ENCODE peak calls at places on chromosomes 13 and 19, in four cellular contexts. K is ovary, H is Caco-2, T is GM20000. B is an unnamed sample.

GRCh38 chr19:52211926-52212571 is 22.2 kb downstream of the PPP2R1A start:
- DNase-seq in H (no peak), T (no peak), K (no peak), B (no peak)

GRCh38 chr13:30735025-30735967 is at the start of gene ALOX5AP:
- DNase-seq in H (no peak), T (peak), K (no peak), B (peak)

GRCh38 chr19:20325151-20325550 is 158.1 kb downstream of the ZNF486 start:
- DNase-seq in H (no peak), T (no peak), K (no peak), B (no peak)

GRCh38 chr19:4557971-4558941 is 1.2 kb downstream of the SEMA6B start:
- DNase-seq in T (peak), H (peak), K (peak), B (no peak)

GRCh38 chr13:48496796-48497195 is 36.1 kb downstream of the RCBTB2 start:
- DNase-seq in K (no peak), T (no peak), H (no peak), B (no peak)

GRCh38 chr13:79799466-79799865 is 318.5 kb downstream of the NDFIP2 start:
- DNase-seq in T (no peak), K (no peak), H (no peak), B (no peak)

GRCh38 chr19:33471111-33471996 is 50.2 kb downstream of the PEPD start:
- DNase-seq in T (no peak), H (no peak), K (peak), B (no peak)

GRCh38 chr19:49272204-49272603 is 52.8 kb downstream of the SLC6A16 start:
- DNase-seq in T (no peak), K (no peak), H (no peak), B (no peak)

GRCh38 chr13:30373727-30374126 is 48.6 kb upstream of the UBE2L5 start:
- DNase-seq in T (peak), K (no peak), H (no peak), B (peak)

GRCh38 chr19:1189419-1189818 is 15.4 kb upstream of the SBNO2 start:
- DNase-seq in T (no peak), K (no peak), H (no peak), B (peak)

GRCh38 chr13:42229287-42229686 is 42.7 kb upstream of the AKAP11 start:
- DNase-seq in T (no peak), H (peak), K (no peak), B (no peak)

GRCh38 chr13:103133551-103133950 is 67.3 kb upstream of the SLC10A2 start:
- DNase-seq in H (no peak), K (no peak), T (no peak), B (no peak)

GRCh38 chr19:16289594-16289993 is 35.0 kb upstream of the KLF2 start:
- DNase-seq in T (no peak), H (no peak), K (no peak), B (no peak)

GRCh38 chr13:75550159-75550567 is 572 bp downstream of the UCHL3 start:
- DNase-seq in T (no peak), K (no peak), H (peak), B (peak)

GRCh38 chr13:76846363-76846762 is 39.8 kb downstream of the KCTD12 start:
- DNase-seq in T (no peak), H (no peak), K (no peak), B (no peak)

GRCh38 chr19:48551437-48552302 is at the start of gene SULT2B1:
- DNase-seq in K (no peak), H (no peak), T (no peak), B (no peak)

GRCh38 chr13:72530471-72530870 is 197.0 kb downstream of the MZT1 start:
- DNase-seq in T (no peak), H (no peak), K (no peak), B (no peak)

GRCh38 chr13:110555601-110556223 is 5.8 kb downstream of the RAB20 start:
- DNase-seq in H (no peak), K (no peak), T (no peak), B (no peak)

GRCh38 chr13:71316964-71317363 is 550.0 kb downstream of the DACH1 start:
- DNase-seq in H (no peak), K (no peak), T (no peak), B (no peak)

GRCh38 chr19:30857388-30857787 is 485.2 kb downstream of the ZNF536 start:
- DNase-seq in K (no peak), T (no peak), H (no peak), B (no peak)

GRCh38 chr13:51745236-51745635 is 58.7 kb downstream of the DHRS12 start:
- DNase-seq in H (no peak), K (no peak), T (no peak), B (no peak)

GRCh38 chr13:26465514-26465913 is 92.0 kb upstream of the WASF3 start:
- DNase-seq in K (no peak), H (no peak), T (no peak), B (no peak)

GRCh38 chr13:65314008-65314407 is 1916.1 kb downstream of the PCDH9 start:
- DNase-seq in T (no peak), K (no peak), H (no peak), B (no peak)

GRCh38 chr19:8194528-8195275 is 14.5 kb upstream of the CERS4 start:
- DNase-seq in H (no peak), T (no peak), K (no peak), B (peak)

GRCh38 chr13:71577127-71577526 is 289.9 kb downstream of the DACH1 start:
- DNase-seq in T (no peak), H (no peak), K (no peak), B (no peak)

GRCh38 chr19:33621811-33622504 is at the start of gene CHST8:
- DNase-seq in K (peak), H (peak), T (peak), B (no peak)

GRCh38 chr19:44824758-44825157 is 15.9 kb downstream of the BCAM start:
- DNase-seq in H (no peak), K (no peak), T (no peak), B (no peak)

GRCh38 chr19:21483589-21484170 is 21.7 kb upstream of the ZNF429 start:
- DNase-seq in T (peak), K (peak), H (peak), B (peak)

GRCh38 chr13:59342396-59342795 is 821.3 kb downstream of the DIAPH3 start:
- DNase-seq in T (no peak), H (no peak), K (no peak), B (no peak)

GRCh38 chr19:7815325-7815724 is 14.7 kb upstream of the EVI5L start:
- DNase-seq in H (no peak), K (no peak), T (no peak), B (peak)

GRCh38 chr13:109593230-109593629 is 193.2 kb downstream of the IRS2 start:
- DNase-seq in T (no peak), H (no peak), K (no peak), B (no peak)

GRCh38 chr13:23889598-23890224 is 511 bp upstream of the MIPEP start:
- DNase-seq in K (no peak), T (no peak), H (no peak), B (peak)
- TF ChIP-seq CTCF in K (no peak), T (no peak), H (no peak), B (no peak)

GRCh38 chr19:39813264-39813998 is 20.5 kb downstream of the DYRK1B start:
- DNase-seq in T (no peak), H (no peak), K (no peak), B (no peak)
- TF ChIP-seq CTCF in T (no peak), H (no peak), K (no peak), B (no peak)

DNA sequence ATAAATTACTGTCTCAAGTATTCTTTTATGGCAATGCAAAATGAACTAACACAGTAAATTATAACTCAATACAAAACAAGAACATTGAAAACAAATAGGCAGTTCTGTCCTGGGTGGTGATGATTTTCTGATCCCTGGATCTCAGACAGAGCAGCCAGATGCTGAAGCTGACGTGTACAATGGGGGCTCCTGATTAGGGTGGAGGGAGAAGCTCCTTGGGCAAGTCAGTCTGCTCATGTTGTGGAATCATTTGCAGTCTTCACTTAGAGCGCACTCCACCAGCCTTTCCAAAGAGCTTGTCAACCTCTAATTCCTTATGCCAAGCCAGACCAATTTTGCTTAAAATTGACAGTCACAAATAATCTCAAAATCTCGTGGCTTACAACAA is 21.6 kb downstream of the FXYD5 start:
- DNase-seq in T (no peak), K (no peak), H (no peak), B (no peak)
- TF ChIP-seq CTCF in T (no peak), K (no peak), H (no peak), B (no peak)

GRCh38 chr13:97359181-97360057 is 74.5 kb upstream of the RAP2A start:
- DNase-seq in T (peak), H (peak), K (no peak), B (peak)
- TF ChIP-seq CTCF in T (peak), H (peak), K (peak), B (peak)

DNA sequence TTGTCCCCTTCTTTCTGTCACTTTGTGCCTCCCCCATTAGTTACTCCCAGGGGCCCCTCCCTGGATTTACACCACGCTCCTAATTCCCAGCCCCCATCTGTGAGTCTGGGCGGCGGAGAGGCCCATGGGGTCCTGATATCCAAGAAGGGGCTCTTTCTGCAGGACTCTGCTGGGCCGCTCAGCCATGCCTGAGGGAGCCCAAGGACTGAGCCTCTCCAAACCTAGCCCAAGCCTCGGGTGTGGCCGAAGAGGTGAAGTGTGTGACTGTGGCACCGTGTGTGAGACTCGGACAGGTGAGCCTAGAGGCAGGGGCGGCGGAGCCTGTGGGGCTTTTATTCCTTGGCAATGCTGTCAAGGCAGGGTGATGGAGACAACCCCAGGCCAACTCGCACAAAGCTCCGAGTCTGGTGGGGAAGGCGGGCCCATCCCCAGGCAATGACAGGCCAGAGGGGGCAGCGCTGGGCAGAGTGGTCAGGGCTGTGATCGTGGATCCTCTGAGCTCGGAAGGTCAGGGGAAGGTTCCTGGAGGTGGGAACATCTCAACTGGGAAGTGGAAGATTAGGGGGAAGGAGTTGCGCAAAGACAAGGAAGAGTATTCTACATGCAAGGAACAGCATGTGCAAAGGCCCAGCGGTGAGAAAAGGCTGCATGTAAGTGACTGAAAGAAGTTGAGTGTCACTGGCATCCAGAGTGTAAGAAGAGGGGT is 1.6 kb downstream of the PLEKHG2 start:
- DNase-seq in T (no peak), K (peak), H (peak), B (no peak)
- TF ChIP-seq CTCF in T (peak), K (no peak), H (peak), B (peak)

GRCh38 chr13:37769545-37769944 is 100.0 kb downstream of the TRPC4 start:
- DNase-seq in K (no peak), H (no peak), T (no peak), B (no peak)

DNA sequence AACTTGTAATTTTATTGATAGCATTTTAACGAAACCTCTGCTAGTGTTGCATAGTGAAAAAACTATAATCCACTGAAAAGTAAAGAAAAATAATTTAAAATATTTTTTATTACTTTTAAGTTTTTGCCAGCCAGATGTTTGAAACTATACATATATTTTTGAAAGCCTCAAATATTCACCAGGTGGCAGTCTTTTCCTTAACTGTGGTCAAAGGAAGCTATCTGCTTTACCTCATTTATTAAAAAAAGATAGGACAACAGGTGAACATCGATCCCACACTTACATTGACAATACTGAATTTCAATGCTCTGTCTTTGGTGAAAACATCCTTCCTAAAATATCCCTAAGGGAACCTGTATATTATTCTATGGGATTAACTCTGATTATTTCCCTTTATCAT is 100.5 kb downstream of the TRPC4 start:
- DNase-seq in T (no peak), K (no peak), H (no peak), B (no peak)
- TF ChIP-seq CTCF in T (no peak), K (no peak), H (no peak), B (no peak)